ENCODE peak calls at places on chromosomes 11 and 22, in ten cellular contexts. H is heart left ventricle, W is spleen, Z is endothelial cell of umbilical vein, Q is GM12891, K is IMR-90, C is adrenal gland, B is prostate gland, V is gastrocnemius medialis, M is body of pancreas. I is an unnamed sample.

GRCh38 chr11:12179019-12179418 is 68.6 kb downstream of the MICAL2 start:
- DNase-seq in K (no peak), Q (no peak), C (no peak), M (peak), Z (no peak), W (no peak), H (no peak), B (no peak), V (no peak), I (no peak)

GRCh38 chr11:116535120-116535519 is 237.7 kb downstream of the BUD13 start:
- DNase-seq in H (no peak), M (no peak), V (no peak), Z (no peak), K (no peak), B (no peak), Q (no peak), C (no peak), W (no peak), I (no peak)

GRCh38 chr11:77589521-77590193 is at the start of gene AQP11:
- DNase-seq in B (peak), V (peak), C (peak), M (peak), Z (peak), W (peak), K (peak), Q (peak), H (peak), I (peak)

GRCh38 chr11:33325456-33325855 is 68.3 kb downstream of the HIPK3 start:
- DNase-seq in K (no peak), B (no peak), H (no peak), C (no peak), W (no peak), M (no peak), Z (no peak), Q (no peak), V (no peak), I (no peak)

GRCh38 chr11:17581036-17581731 is 34.1 kb downstream of the OTOG start:
- DNase-seq in H (peak), W (peak), Z (no peak), K (no peak), V (no peak), Q (no peak), M (no peak), C (peak), B (no peak), I (no peak)

GRCh38 chr11:1062075-1062820 is 12.4 kb upstream of the MUC2 start:
- DNase-seq in B (no peak), H (no peak), Z (no peak), V (no peak), W (no peak), M (no peak), Q (no peak), K (no peak), C (no peak), I (no peak)

GRCh38 chr11:118111019-118111743 is 24.4 kb upstream of the SMIM35 start:
- DNase-seq in B (no peak), M (no peak), Z (no peak), K (no peak), Q (no peak), H (no peak), V (peak), W (no peak), C (no peak), I (no peak)

GRCh38 chr11:115214644-115215305 is 289.4 kb downstream of the CADM1 start:
- DNase-seq in M (no peak), Z (no peak), Q (no peak), V (no peak), C (no peak), K (no peak), H (no peak), B (no peak), W (no peak), I (no peak)

GRCh38 chr11:83034673-83035014 is 37.1 kb downstream of the RAB30 start:
- DNase-seq in C (no peak), V (no peak), Z (no peak), Q (no peak), K (no peak), H (no peak), M (no peak), W (no peak), B (no peak), I (no peak)

GRCh38 chr11:114179234-114179941 is 116.8 kb upstream of the NNMT start:
- DNase-seq in B (peak), K (no peak), W (no peak), M (peak), Q (no peak), V (peak), C (peak), Z (peak), H (peak), I (peak)

GRCh38 chr11:21921151-21921550 is 271.7 kb upstream of the ANO5 start:
- DNase-seq in B (no peak), Q (no peak), W (no peak), V (no peak), H (no peak), M (no peak), K (no peak), Z (no peak), C (no peak), I (no peak)

GRCh38 chr11:47858169-47858543 is 10.0 kb upstream of the NUP160 start:
- DNase-seq in Z (peak), V (no peak), B (no peak), H (no peak), W (no peak), M (no peak), K (peak), C (no peak), Q (no peak), I (no peak)

GRCh38 chr11:130050272-130050671 is 19.4 kb upstream of the APLP2 start:
- DNase-seq in W (no peak), Q (no peak), Z (no peak), V (no peak), C (no peak), H (no peak), B (peak), M (no peak), K (peak), I (no peak)

GRCh38 chr22:24146791-24147353 is 34.4 kb upstream of the SUSD2 start:
- DNase-seq in K (peak), Q (no peak), M (peak), B (no peak), V (peak), Z (peak), W (no peak), H (peak), C (no peak), I (no peak)

GRCh38 chr11:132994038-132994502 is 538.2 kb downstream of the OPCML start:
- DNase-seq in H (no peak), M (no peak), Z (no peak), C (no peak), V (no peak), W (no peak), B (no peak), Q (no peak), K (no peak), I (no peak)

GRCh38 chr22:42273855-42274451 is 3.5 kb upstream of the TCF20 start:
- DNase-seq in H (no peak), V (no peak), B (no peak), K (no peak), M (no peak), Q (no peak), W (peak), Z (no peak), C (no peak), I (no peak)

GRCh38 chr22:48226026-48227013 is 1463.9 kb downstream of the TBC1D22A start:
- DNase-seq in Q (no peak), Z (no peak), C (peak), K (no peak), M (no peak), W (peak), H (no peak), B (no peak), V (no peak), I (no peak)

GRCh38 chr22:40654522-40655167 is 18.1 kb upstream of the MRTFA start:
- DNase-seq in W (no peak), C (peak), K (peak), Z (peak), V (peak), M (peak), H (peak), B (peak), Q (no peak), I (peak)

GRCh38 chr22:22887621-22888503 is at the start of gene IGLL5:
- DNase-seq in W (no peak), K (no peak), V (no peak), Z (no peak), Q (no peak), H (no peak), M (no peak), C (peak), B (no peak), I (no peak)

GRCh38 chr22:17786435-17787158 is 12.3 kb upstream of the BID start:
- DNase-seq in Z (peak), H (peak), Q (no peak), V (peak), K (no peak), B (no peak), W (no peak), C (peak), M (no peak), I (peak)

GRCh38 chr22:37483594-37484114 is 2.5 kb downstream of the MFNG start:
- DNase-seq in K (no peak), V (no peak), B (no peak), H (no peak), M (no peak), C (no peak), W (no peak), Z (peak), Q (no peak), I (no peak)

GRCh38 chr22:31128156-31128555 is 5.4 kb downstream of the INPP5J start:
- DNase-seq in Q (peak), C (no peak), H (no peak), B (no peak), W (peak), M (no peak), K (no peak), Z (no peak), V (no peak), I (no peak)

GRCh38 chr11:102791271-102792036 is 6.5 kb downstream of the MMP1 start:
- DNase-seq in Q (no peak), C (no peak), W (no peak), Z (no peak), K (peak), V (no peak), B (no peak), M (no peak), H (no peak), I (no peak)

GRCh38 chr22:43275545-43275981 is 67.6 kb downstream of the SCUBE1 start:
- DNase-seq in V (no peak), B (no peak), W (no peak), H (no peak), Z (peak), M (no peak), Q (no peak), K (peak), C (no peak), I (no peak)

GRCh38 chr22:21942407-21942895 is 10.2 kb downstream of the PPM1F start:
- DNase-seq in B (no peak), V (peak), Q (no peak), M (no peak), H (peak), C (peak), Z (peak), K (peak), W (peak), I (peak)

GRCh38 chr22:45131749-45132148 is 32.0 kb upstream of the NUP50 start:
- DNase-seq in B (no peak), C (peak), H (peak), Q (no peak), V (peak), K (no peak), W (peak), Z (no peak), M (no peak), I (no peak)

GRCh38 chr11:35781342-35782171 is 119.0 kb downstream of the TRIM44 start:
- DNase-seq in H (no peak), Q (no peak), V (no peak), C (no peak), B (no peak), K (peak), Z (no peak), W (no peak), M (no peak), I (no peak)

GRCh38 chr11:34395916-34396555 is 38.2 kb upstream of the ABTB2 start:
- DNase-seq in C (no peak), Z (peak), H (no peak), M (no peak), V (no peak), K (peak), B (peak), W (no peak), Q (no peak), I (no peak)

GRCh38 chr22:35477911-35478582 is 62.6 kb upstream of the RASD2 start:
- DNase-seq in V (peak), M (peak), Z (peak), B (peak), Q (no peak), K (peak), C (peak), W (no peak), H (peak), I (no peak)

GRCh38 chr11:78564037-78564888 is 10.4 kb downstream of the NARS2 start:
- DNase-seq in Z (peak), B (peak), C (no peak), Q (no peak), K (peak), H (no peak), M (peak), W (no peak), V (no peak), I (peak)

GRCh38 chr22:49284389-49284788 is 543.3 kb downstream of the BRD1 start:
- DNase-seq in B (no peak), Q (no peak), V (no peak), C (no peak), K (no peak), H (no peak), W (peak), Z (no peak), M (no peak), I (no peak)

GRCh38 chr11:112096194-112096593 is 9.5 kb downstream of the SDHD start:
- DNase-seq in Q (no peak), B (no peak), V (no peak), C (no peak), H (no peak), W (no peak), Z (no peak), K (peak), M (no peak), I (no peak)
- TF ChIP-seq POLR2A in Q (no peak), B (no peak), V (no peak), C (no peak), H (no peak), W (no peak), Z (no peak), K (no peak), M (no peak), I (no peak)

DNA sequence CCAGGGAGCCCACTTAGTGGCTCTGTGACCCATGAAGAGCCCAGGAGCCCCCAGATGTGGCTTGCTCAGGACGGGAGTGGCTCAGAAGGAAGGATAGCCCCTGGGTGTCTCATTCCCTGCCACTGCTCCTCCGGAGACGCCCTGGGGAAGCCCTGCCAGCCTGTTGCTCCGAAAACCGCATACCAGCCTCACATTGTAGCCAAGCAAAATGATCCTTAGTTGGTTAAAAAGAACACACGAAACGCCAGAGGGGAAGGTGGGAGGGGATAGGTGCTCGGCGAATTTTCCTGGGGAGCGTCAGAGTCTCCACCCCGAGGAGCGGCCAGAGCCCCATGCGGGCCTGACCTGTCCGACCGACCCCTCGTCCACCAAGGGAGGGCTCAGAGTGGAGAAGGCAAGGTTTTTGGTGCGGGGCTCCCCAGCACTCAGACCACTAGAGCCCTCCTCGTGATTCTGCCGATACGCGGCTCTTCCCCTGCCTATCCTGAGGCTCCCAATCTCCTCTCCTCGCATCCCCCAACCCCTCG is 39.5 kb downstream of the DIXDC1 start:
- DNase-seq in C (peak), Q (peak), Z (no peak), K (no peak), H (peak), V (no peak), W (no peak), B (peak), M (no peak), I (no peak)
- TF ChIP-seq POLR2A in C (no peak), Q (no peak), Z (no peak), K (no peak), H (no peak), V (no peak), W (no peak), B (no peak), M (no peak), I (no peak)

DNA sequence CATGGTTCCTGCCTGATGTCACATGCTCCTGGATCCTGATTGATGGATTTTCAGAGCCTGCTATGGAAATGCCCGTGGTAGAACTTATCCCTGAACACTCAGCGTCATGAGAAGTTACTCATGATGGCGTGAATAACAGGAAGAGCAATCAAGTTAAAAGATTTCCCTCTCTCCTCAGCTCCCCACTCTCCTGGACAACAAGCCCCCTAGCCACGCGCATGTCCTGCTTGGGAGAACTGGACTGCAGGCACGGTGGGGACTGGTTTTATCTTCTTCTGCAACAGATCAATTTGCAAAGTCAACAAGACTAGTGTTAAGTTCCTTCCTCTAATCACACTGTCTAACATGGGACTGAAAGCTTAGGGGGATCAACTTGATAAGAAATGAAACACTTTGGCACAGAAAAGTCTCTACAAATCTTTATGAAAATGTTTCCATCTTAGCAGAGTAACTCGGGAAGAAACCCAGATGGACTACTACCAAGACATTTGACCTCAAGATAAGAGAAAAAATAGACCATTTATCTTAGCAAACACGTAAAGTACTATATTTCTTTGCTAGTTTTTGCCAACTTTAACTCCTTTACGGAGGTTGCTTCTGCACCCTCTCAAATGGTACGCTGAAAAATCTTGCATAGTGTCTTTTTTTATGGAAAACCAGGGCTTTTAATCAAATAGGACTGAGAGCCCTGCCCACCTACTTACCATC is 27.5 kb downstream of the POU2AF1 start:
- DNase-seq in K (no peak), C (no peak), M (no peak), B (no peak), H (no peak), Q (no peak), W (no peak), V (no peak), Z (no peak), I (no peak)
- TF ChIP-seq POLR2A in K (no peak), C (no peak), M (no peak), B (no peak), H (no peak), Q (no peak), W (no peak), V (no peak), Z (no peak), I (no peak)

GRCh38 chr11:95067042-95067827 is 516 bp downstream of the SRSF8 start:
- DNase-seq in K (peak), C (peak), H (peak), Q (peak), M (peak), Z (peak), B (peak), V (peak), W (peak), I (peak)
- TF ChIP-seq POLR2A in K (peak), C (peak), H (no peak), Q (peak), M (peak), Z (peak), B (peak), V (peak), W (peak), I (peak)

DNA sequence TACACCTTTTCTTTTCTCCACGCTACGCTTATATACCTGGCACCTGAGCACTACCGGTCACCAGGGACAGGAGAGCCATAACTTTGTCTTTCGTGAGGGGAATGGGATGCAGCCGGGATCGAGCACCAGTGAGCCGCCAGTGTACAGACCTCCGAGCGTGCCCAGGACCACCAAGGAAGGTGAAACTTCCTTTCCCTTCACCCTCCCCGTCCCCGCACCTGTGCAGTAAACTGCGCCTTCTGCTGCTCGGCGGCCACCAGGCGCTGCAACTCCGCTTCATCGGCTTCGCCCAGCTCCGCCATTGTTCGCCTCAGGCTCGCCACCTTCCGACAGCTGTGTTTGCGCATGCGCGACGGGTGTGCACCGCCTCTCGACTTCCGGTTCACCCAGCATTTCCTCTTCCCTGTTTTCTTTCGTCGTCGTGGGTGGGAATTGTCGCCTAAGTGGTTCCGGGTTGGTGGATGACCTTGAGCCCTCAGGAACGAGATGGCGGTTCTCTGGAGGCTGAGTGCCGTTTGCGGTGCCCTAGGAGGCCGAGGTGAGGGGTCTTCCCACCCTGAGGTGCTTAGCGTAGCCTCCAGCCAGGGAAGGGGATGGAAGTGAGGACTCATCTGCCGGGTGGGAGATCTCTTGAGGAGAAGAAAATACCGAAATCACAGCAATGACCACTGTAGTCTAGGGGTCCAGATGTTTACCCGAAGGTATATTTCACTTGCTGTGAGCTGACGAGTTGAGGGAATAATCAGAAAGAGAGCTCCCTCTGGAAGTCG is at the start of the genes SDHD and TIMM8B:
- DNase-seq in M (peak), H (peak), Q (peak), Z (peak), K (peak), B (peak), W (peak), C (peak), V (peak), I (peak)
- TF ChIP-seq POLR2A in M (peak), H (no peak), Q (peak), Z (peak), K (peak), B (peak), W (no peak), C (peak), V (peak), I (peak)